ENCODE peak calls at places on chromosomes 2 and 18, in six cellular contexts. B, C, T, Q, X and L are unnamed samples.

GRCh38 chr2:144240656-144241339 is 279.1 kb downstream of the ZEB2 start:
- DNase-seq in B (no peak), C (no peak), T (peak), Q (no peak), X (no peak), L (no peak)

GRCh38 chr2:216775043-216775453 is 79.7 kb upstream of the IGFBP5 start:
- DNase-seq in B (no peak), C (peak), T (no peak), Q (no peak), X (no peak), L (peak)

GRCh38 chr2:172094319-172095145 is 8.2 kb downstream of the DLX2 start:
- DNase-seq in B (peak), C (peak), T (peak), Q (peak), X (no peak), L (no peak)

GRCh38 chr2:189848276-189848675 is 64.0 kb downstream of the PMS1 start:
- DNase-seq in B (no peak), C (no peak), T (no peak), Q (no peak), X (no peak), L (no peak)

GRCh38 chr2:18856766-18857165 is 267.4 kb upstream of the NT5C1B start:
- DNase-seq in B (no peak), C (peak), T (no peak), Q (no peak), X (no peak), L (no peak)

GRCh38 chr2:105873721-105874120 is 129.0 kb downstream of the NCK2 start:
- DNase-seq in B (no peak), C (peak), T (no peak), Q (no peak), X (peak), L (peak)

GRCh38 chr2:158009425-158009824 is 92.3 kb upstream of the UPP2 start:
- DNase-seq in B (no peak), C (no peak), T (no peak), Q (no peak), X (no peak), L (peak)

GRCh38 chr2:68463287-68463877 is 3.7 kb downstream of the FBXO48 start:
- DNase-seq in B (no peak), C (peak), T (peak), Q (no peak), X (peak), L (peak)

GRCh38 chr2:14633031-14633430 is 514 bp downstream of the LRATD1 start:
- DNase-seq in B (no peak), C (no peak), T (peak), Q (peak), X (no peak), L (no peak)

GRCh38 chr2:219418570-219419189 is 503 bp downstream of the DES start:
- DNase-seq in B (no peak), C (no peak), T (peak), Q (peak), X (no peak), L (peak)

GRCh38 chr2:167844714-167845530 is 402.5 kb downstream of the STK39 start:
- DNase-seq in B (no peak), C (no peak), T (peak), Q (peak), X (no peak), L (no peak)

GRCh38 chr2:20561703-20562454 is 89.0 kb downstream of the HS1BP3 start:
- DNase-seq in B (no peak), C (peak), T (peak), Q (no peak), X (peak), L (peak)

GRCh38 chr2:119311371-119311770 is 55.3 kb downstream of the C2orf76 start:
- DNase-seq in B (no peak), C (no peak), T (peak), Q (peak), X (no peak), L (peak)

GRCh38 chr18:54149078-54149697 is 75.3 kb downstream of the MBD2 start:
- DNase-seq in B (no peak), C (peak), T (peak), Q (no peak), X (peak), L (peak)

GRCh38 chr2:207135340-207135739 is 30.4 kb downstream of the KLF7 start:
- DNase-seq in B (no peak), C (peak), T (no peak), Q (no peak), X (peak), L (peak)

GRCh38 chr2:167103028-167103756 is 214.9 kb downstream of the XIRP2 start:
- DNase-seq in B (no peak), C (no peak), T (no peak), Q (no peak), X (peak), L (no peak)

GRCh38 chr18:12246849-12247808 is 7.0 kb upstream of the CIDEA start:
- DNase-seq in B (peak), C (no peak), T (peak), Q (peak), X (peak), L (peak)

GRCh38 chr2:147872967-147873366 is 28.1 kb downstream of the ACVR2A start:
- DNase-seq in B (no peak), C (no peak), T (no peak), Q (no peak), X (no peak), L (no peak)

GRCh38 chr2:55277310-55277709 is 8.3 kb upstream of the MTIF2 start:
- DNase-seq in B (no peak), C (no peak), T (no peak), Q (no peak), X (no peak), L (no peak)

GRCh38 chr2:145085616-145086015 is 565.7 kb upstream of the ZEB2 start:
- DNase-seq in B (no peak), C (no peak), T (no peak), Q (no peak), X (no peak), L (no peak)

GRCh38 chr18:32910694-32911296 is 138.0 kb upstream of the KLHL14 start:
- DNase-seq in B (no peak), C (no peak), T (peak), Q (no peak), X (no peak), L (peak)

GRCh38 chr2:171553236-171553635 is 31.0 kb downstream of the CYBRD1 start:
- DNase-seq in B (no peak), C (no peak), T (no peak), Q (no peak), X (no peak), L (no peak)

GRCh38 chr2:202373490-202373889 is 2.6 kb upstream of the BMPR2 start:
- DNase-seq in B (no peak), C (no peak), T (no peak), Q (no peak), X (peak), L (peak)

DNA sequence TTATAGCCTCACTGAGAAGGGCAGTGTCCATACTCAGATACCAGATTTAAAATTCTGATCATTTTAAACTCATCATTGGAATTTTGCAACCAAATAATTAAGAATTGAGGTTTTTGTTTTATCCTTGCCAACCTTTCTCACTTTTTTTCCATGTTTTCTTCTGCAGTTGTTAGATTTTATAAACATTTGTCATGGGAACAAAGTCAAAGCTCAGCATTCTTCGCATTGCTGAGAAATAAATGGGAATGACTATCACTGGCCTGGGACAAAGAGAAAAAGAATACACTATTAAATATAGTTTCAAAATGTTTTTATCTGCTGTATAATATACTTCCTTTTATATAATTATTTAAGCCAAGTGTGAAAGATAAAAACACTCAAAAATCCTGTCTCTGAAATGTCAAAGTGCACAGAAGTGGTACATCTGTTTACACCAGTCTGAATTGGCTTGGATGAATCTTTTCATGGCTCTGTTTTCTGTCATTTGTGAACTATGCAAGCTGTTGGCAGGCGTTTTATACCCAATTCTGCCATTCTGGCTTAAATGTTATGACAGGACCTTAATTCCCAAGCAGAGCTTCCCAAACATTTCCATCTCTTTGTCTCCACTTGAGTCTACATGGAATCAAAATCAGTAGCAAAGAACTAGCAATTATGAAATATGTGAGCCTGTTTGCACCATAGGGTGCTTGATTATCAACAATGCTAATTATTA is 249.3 kb upstream of the SYT4 start:
- DNase-seq in B (no peak), C (no peak), T (no peak), Q (no peak), X (no peak), L (peak)
- TF ChIP-seq CTCF in B (no peak), C (no peak), T (no peak), Q (no peak), X (no peak), L (no peak)

DNA sequence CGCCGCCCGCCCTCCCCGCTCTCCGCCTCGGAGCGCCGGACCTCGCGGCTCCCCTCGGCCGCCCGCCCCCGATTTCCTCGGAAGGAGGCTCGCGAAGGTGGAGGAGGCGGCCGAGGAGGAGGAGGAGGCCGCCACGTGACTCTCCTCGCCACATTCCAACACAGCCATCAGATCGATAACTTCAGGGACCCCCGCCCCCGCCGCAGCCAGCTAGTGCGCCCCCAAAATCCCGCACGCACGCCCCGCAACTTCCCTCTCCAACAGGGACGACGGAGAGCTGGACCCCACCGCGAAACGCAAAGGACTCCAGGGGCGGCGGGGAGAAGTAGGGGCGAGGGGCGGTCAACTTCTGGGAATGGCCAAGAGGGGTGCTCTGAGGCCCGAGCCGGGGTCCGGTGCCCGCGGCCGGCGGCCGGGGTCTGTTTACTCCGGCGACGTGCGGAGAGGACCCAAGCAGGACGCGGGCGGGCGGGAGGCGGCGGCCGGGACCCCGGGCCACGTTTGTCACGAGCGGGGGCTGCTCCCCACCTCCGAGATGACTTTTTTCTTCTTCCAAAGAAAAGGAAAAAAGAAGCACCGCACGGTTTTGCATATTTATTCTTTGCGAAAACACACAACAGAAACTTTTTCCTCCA is 1.9 kb downstream of the ZNF521 start:
- DNase-seq in B (peak), C (no peak), T (peak), Q (peak), X (no peak), L (no peak)
- TF ChIP-seq CTCF in B (no peak), C (no peak), T (no peak), Q (no peak), X (no peak), L (no peak)

GRCh38 chr2:3626817-3627499 is 31.0 kb upstream of the ALLC start:
- DNase-seq in B (peak), C (no peak), T (no peak), Q (no peak), X (no peak), L (no peak)
- TF ChIP-seq CTCF in B (peak), C (peak), T (peak), Q (no peak), X (no peak), L (peak)

GRCh38 chr2:73385486-73386341 is at the start of gene ALMS1:
- DNase-seq in B (peak), C (peak), T (peak), Q (peak), X (peak), L (peak)
- TF ChIP-seq CTCF in B (peak), C (peak), T (no peak), Q (no peak), X (no peak), L (peak)

GRCh38 chr18:7457276-7457675 is 109.8 kb upstream of the PTPRM start:
- DNase-seq in B (no peak), C (no peak), T (no peak), Q (no peak), X (no peak), L (no peak)
- TF ChIP-seq CTCF in B (no peak), C (no peak), T (no peak), Q (no peak), X (no peak), L (no peak)

DNA sequence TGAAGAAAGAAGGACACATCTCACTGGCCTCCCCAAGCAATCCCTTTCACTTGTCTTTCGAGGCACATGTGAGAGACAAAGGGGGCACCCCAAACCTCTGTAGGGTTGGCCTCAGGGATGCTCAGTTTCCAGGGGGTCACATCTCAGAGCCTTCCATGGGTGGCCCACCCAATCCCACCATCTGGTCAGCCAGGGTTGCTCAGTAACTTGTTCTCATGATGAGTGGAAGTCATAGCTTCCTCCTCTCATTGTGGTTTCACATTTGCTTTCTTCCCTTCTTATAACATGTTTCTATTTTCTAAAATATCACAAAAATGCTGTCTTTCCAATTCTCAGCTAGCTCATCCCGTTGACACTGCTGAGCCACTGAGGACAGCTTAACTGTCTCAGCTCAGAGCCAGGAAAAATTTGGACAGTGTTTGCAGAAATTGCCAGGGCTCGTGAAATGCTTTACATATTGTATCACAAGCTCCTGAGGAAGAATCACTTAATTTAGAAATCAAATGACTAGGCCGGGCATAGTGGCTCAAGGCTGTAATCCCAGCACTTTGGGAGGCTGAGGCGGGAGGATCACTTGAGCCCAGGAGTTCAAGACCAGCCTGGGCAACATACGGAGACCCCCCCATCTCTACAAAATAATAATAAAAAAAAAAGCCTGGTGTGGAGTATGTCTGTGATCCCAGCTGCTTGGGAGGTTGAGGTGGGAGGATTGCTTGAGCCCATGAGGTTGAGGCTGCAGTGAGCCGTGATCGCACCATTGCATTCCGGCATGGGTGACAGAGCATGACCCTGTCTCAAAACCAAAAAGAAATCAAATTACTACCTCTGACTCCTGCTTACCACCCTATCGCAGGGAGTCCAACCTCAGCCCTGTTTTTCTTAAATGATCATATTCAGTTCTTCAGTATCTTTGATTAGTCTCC is 129.3 kb downstream of the PRKCE start:
- DNase-seq in B (no peak), C (no peak), T (no peak), Q (no peak), X (no peak), L (no peak)
- TF ChIP-seq CTCF in B (no peak), C (no peak), T (no peak), Q (no peak), X (no peak), L (no peak)

DNA sequence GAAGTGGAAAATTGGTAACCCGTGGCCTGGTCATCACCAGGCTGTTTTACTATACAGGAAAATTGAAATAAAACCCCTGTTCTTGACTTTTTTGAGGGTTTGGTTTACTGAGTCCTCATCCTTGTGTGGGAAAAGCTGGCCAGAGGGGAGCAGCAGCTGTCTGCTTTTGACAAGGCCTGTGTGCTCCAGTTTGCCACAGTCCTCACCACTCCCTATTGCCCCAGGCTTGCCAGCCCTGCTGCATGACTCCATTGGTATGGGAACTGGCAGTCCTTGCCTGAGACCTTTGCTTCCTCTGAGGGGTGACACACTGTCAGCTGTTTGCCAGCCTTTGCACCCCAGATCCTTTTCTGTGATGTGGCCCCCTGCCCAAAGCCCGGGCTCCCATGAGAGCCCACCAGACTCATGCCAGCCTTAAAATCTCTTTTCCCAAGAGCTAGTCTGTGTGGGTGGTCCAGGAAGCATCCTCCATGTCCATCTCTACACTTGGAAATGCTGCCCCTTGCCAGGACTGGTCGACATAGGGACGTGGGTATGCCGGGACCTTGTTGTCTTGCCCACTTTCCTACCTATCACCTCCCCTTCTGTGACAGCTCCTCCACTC is 39.0 kb downstream of the GLI2 start:
- DNase-seq in B (peak), C (peak), T (no peak), Q (no peak), X (no peak), L (no peak)
- TF ChIP-seq CTCF in B (no peak), C (no peak), T (no peak), Q (no peak), X (no peak), L (no peak)

GRCh38 chr2:26614205-26615128 is 26.7 kb downstream of the CIB4 start:
- DNase-seq in B (peak), C (no peak), T (no peak), Q (no peak), X (no peak), L (no peak)

GRCh38 chr2:26613241-26614204 is 27.6 kb downstream of the CIB4 start:
- DNase-seq in B (peak), C (no peak), T (peak), Q (no peak), X (no peak), L (peak)

GRCh38 chr2:26616864-26617135 is 24.4 kb downstream of the CIB4 start:
- DNase-seq in B (peak), C (no peak), T (no peak), Q (no peak), X (no peak), L (no peak)

GRCh38 chr2:26616032-26616863 is 24.9 kb downstream of the CIB4 start:
- DNase-seq in B (peak), C (no peak), T (no peak), Q (no peak), X (no peak), L (no peak)

DNA sequence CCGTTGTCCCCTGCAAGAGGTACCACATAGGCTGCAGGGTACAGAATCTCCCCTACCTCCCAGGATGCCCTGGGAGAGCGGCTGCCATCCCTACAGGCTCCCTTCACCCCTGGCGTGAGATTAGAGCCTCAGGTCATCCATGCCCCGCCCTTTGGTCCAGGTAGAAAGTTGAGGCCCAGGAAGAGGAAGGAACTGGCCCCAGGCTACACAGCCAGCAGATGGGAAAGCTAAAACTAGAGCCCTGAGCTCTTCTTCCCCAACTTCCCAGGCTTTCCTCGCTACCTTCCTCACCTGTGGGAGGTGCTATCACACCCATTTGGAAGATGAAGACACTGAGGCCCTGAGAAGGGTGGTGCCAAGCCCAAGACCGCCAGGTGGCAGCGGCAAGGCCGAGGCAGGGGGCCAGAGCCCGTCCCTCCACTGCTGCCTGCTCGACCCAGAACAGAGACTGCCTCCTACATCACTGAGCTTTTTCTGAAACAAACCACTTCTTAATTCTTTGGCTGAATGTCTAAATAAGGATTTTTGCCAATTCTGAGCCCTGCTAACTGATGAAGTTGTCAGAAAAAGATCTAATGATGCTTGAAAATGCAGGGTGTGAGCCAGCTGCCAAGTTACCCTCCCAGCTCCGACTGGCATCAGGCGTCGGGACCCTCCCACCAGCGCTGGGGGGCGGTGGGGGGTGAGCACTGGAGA is 25.7 kb downstream of the CIB4 start:
- DNase-seq in B (no peak), C (no peak), T (peak), Q (peak), X (no peak), L (no peak)
- TF ChIP-seq CTCF in B (no peak), C (peak), T (peak), Q (no peak), X (no peak), L (no peak)